ENCODE peak calls at places on chromosome 12, in five cellular contexts. R is A549; G is heart left ventricle; O is CD4-positive, alpha-beta memory T cell; U is body of pancreas. Y is an unnamed sample. For H3K4me1, the result is how much of the 10 kb centered on the place peaks cover.

GRCh38 chr12:67026847-67027246 is 242.3 kb upstream of the CAND1 start:
- DNase-seq in G (no peak), R (no peak), O (no peak), U (no peak), Y (no peak)

GRCh38 chr12:41604830-41605229 is 416.7 kb downstream of the PDZRN4 start:
- DNase-seq in U (no peak), G (no peak), O (no peak), R (no peak), Y (no peak)

GRCh38 chr12:69904761-69905160 is 79.7 kb downstream of the MYRFL start:
- DNase-seq in R (no peak), U (no peak), G (no peak), O (no peak), Y (no peak)

GRCh38 chr12:104216461-104217058 is 981 bp downstream of the TXNRD1 start:
- DNase-seq in U (no peak), G (no peak), R (no peak), O (no peak), Y (no peak)

GRCh38 chr12:102567031-102567985 is 86.9 kb upstream of the IGF1 start:
- DNase-seq in R (peak), G (no peak), O (no peak), U (no peak), Y (no peak)

GRCh38 chr12:111645433-111645832 is 40.3 kb downstream of the BRAP start:
- DNase-seq in G (no peak), O (no peak), U (no peak), R (no peak), Y (no peak)

GRCh38 chr12:67790660-67791059 is 142.1 kb downstream of the DYRK2 start:
- DNase-seq in U (no peak), G (no peak), O (no peak), R (no peak), Y (no peak)

GRCh38 chr12:132611620-132612019 is 1.2 kb upstream of the LRCOL1 start:
- DNase-seq in G (no peak), O (no peak), R (no peak), U (no peak), Y (no peak)

GRCh38 chr12:113207621-113208040 is 13.6 kb upstream of the TPCN1 start:
- DNase-seq in R (no peak), O (peak), U (no peak), G (no peak), Y (no peak)
- H3K4me1 ChIP-seq in R (under half), O (under half), U (under half), G (under half), Y (under half)

GRCh38 chr12:19432309-19433170 is 6.8 kb upstream of the AEBP2 start:
- DNase-seq in U (no peak), R (no peak), G (no peak), O (no peak), Y (no peak)

GRCh38 chr12:19431407-19432308 is 7.6 kb upstream of the AEBP2 start:
- DNase-seq in O (no peak), R (no peak), G (no peak), U (no peak), Y (no peak)

GRCh38 chr12:19423531-19423930 is 15.8 kb upstream of the AEBP2 start:
- DNase-seq in O (no peak), R (no peak), G (no peak), U (no peak), Y (no peak)

GRCh38 chr12:19430988-19431387 is 8.3 kb upstream of the AEBP2 start:
- DNase-seq in O (no peak), U (no peak), R (no peak), G (no peak), Y (no peak)

GRCh38 chr12:19428261-19428660 is 11.0 kb upstream of the AEBP2 start:
- DNase-seq in R (no peak), U (no peak), O (no peak), G (no peak), Y (no peak)
- H3K27ac ChIP-seq in R (no peak), U (no peak), O (no peak), G (no peak), Y (no peak)

GRCh38 chr12:123098780-123099179 is 52.1 kb downstream of the PITPNM2 start:
- DNase-seq in U (no peak), G (no peak), R (no peak), O (no peak), Y (no peak)
- H3K4me1 ChIP-seq in U (under half), G (half or more), R (under half), O (under half), Y (under half)

GRCh38 chr12:47844264-47845020 is 24.7 kb upstream of the HDAC7 start:
- DNase-seq in U (no peak), G (no peak), R (no peak), O (no peak), Y (no peak)
- H3K27ac ChIP-seq in U (no peak), G (no peak), R (no peak), O (no peak), Y (no peak)

DNA sequence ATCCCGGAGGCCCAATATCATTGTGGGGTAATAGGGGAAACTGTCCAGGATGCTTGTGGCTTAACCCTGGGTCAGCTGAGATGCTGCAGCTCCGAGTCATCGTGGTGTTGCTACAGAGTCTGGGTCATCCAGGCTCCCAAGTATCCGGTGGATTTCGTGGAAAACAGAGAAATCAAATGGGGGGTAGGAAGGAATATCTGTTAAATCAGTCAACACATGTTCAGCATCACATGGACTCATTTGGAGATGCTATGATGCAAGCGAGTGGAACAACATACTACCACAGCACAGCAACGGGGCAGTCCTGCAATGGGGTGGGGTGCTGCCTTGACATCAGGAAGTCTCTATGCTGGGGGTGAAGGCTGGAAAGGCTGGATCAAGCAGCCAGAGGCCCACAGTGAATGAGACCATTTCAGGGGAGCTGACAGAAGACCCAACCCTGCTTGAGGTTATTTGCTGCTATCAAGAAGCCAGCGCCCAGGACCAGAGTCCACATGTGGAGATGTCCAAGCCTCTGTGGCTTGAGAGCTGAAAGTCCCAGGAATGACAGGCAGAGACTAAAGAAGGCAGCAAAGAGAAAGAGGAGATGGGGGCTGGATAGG is 22.9 kb downstream of the VDR start:
- DNase-seq in R (no peak), G (no peak), O (no peak), U (no peak), Y (no peak)
- H3K4me1 ChIP-seq in R (under half), G (under half), O (under half), U (under half), Y (under half)

GRCh38 chr12:25054076-25054782 is 105.3 kb upstream of the BCAT1 start:
- DNase-seq in O (no peak), U (no peak), G (no peak), R (no peak), Y (no peak)

GRCh38 chr12:25051171-25051570 is 102.3 kb upstream of the BCAT1 start:
- DNase-seq in O (no peak), G (no peak), U (no peak), R (no peak), Y (no peak)

GRCh38 chr12:25052191-25053020 is 103.5 kb upstream of the BCAT1 start:
- DNase-seq in G (no peak), R (no peak), O (peak), U (no peak), Y (peak)

GRCh38 chr12:25051583-25052190 is 102.8 kb upstream of the BCAT1 start:
- DNase-seq in G (no peak), R (no peak), U (no peak), O (no peak), Y (peak)

GRCh38 chr12:25053021-25053271 is 104.0 kb upstream of the BCAT1 start:
- DNase-seq in U (no peak), G (no peak), R (no peak), O (no peak), Y (no peak)
- H3K27ac ChIP-seq in U (peak), G (no peak), R (no peak), O (peak), Y (peak)

DNA sequence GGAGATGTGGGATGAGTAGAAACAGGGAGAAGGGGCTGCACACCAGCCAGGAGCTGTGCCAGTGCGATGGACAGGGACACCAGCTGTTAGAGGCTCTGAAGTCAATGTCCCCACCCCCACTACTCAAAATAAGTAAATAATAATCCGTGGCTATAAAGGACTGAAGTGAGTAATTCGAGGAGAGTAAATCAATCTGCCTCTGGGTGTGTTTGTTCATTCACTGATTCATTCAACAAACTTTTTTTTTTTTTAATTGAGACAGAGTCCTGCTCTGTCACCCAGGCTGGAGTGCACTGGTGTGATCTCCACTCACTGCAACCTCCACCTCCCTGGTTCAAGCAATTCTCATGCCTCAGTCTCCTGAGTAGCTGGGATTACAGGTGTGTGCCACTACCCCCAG is 363.6 kb downstream of the TMEM132D start:
- DNase-seq in R (no peak), U (no peak), O (no peak), G (no peak), Y (no peak)
- H3K4me1 ChIP-seq in R (under half), U (under half), O (under half), G (under half), Y (under half)

GRCh38 chr12:12219664-12220063 is 47.2 kb downstream of the LRP6 start:
- DNase-seq in R (no peak), O (no peak), G (no peak), U (no peak), Y (no peak)
- H3K27ac ChIP-seq in R (peak), O (no peak), G (no peak), U (no peak), Y (no peak)

GRCh38 chr12:122895757-122896636 is at the start of gene VPS37B:
- DNase-seq in U (peak), R (peak), G (peak), O (peak), Y (peak)

GRCh38 chr12:122894173-122895121 is 1.5 kb downstream of the VPS37B start:
- DNase-seq in G (no peak), O (no peak), U (no peak), R (no peak), Y (peak)

GRCh38 chr12:122891661-122892525 is 4.0 kb downstream of the VPS37B start:
- DNase-seq in G (no peak), O (no peak), U (no peak), R (no peak), Y (no peak)

GRCh38 chr12:122895290-122895689 is 634 bp downstream of the VPS37B start:
- DNase-seq in G (no peak), O (no peak), U (no peak), R (no peak), Y (no peak)

GRCh38 chr12:122893208-122894151 is 2.4 kb downstream of the VPS37B start:
- DNase-seq in U (no peak), R (no peak), O (no peak), G (no peak), Y (no peak)
- H3K4me1 ChIP-seq in U (half or more), R (half or more), O (half or more), G (under half), Y (half or more)

GRCh38 chr12:4448943-4449861 is 3.6 kb upstream of the FGF6 start:
- DNase-seq in U (no peak), G (no peak), O (no peak), R (no peak), Y (no peak)

GRCh38 chr12:4451694-4452093 is 6.1 kb upstream of the FGF6 start:
- DNase-seq in U (no peak), R (no peak), G (no peak), O (no peak), Y (no peak)

GRCh38 chr12:4449862-4450222 is 4.2 kb upstream of the FGF6 start:
- DNase-seq in R (no peak), O (no peak), G (no peak), U (peak), Y (no peak)

GRCh38 chr12:4448376-4448775 is 2.8 kb upstream of the FGF6 start:
- DNase-seq in R (no peak), G (no peak), O (no peak), U (no peak), Y (no peak)

GRCh38 chr12:4450551-4451112 is 5.0 kb upstream of the FGF6 start:
- DNase-seq in G (no peak), U (no peak), R (no peak), O (no peak), Y (no peak)
- H3K27ac ChIP-seq in G (no peak), U (no peak), R (no peak), O (no peak), Y (no peak)